ENCODE peak calls at places on chromosome 11, in four cellular contexts. O is RWPE2, B is substantia nigra, E is midbrain. I is an unnamed sample.
A peak's percentile ranks its signal among the peaks of the same experiment; 100 is the strongest.

GRCh38 chr11:120748485-120748814 is 236.9 kb downstream of the GRIK4 start:
- DNase-seq in O (no peak), B (no peak), E (no peak), I (no peak)

GRCh38 chr11:119734788-119735187 is 5.8 kb upstream of the NECTIN1 start:
- DNase-seq in O (no peak), B (no peak), E (no peak), I (no peak)

GRCh38 chr11:130422251-130422995 is 6.0 kb downstream of the ADAMTS8 start:
- DNase-seq in O (no peak), B (no peak), E (no peak), I (no peak)

GRCh38 chr11:19660076-19660475 is 52.6 kb upstream of the NAV2 start:
- DNase-seq in O (peak; percentile 78), B (no peak), E (no peak), I (no peak)

GRCh38 chr11:31798057-31799035 is 12.8 kb downstream of the PAX6 start:
- DNase-seq in O (no peak), B (no peak), E (no peak), I (no peak)

GRCh38 chr11:110329441-110329840 is 33.0 kb upstream of the RDX start:
- DNase-seq in O (no peak), B (no peak), E (no peak), I (no peak)

GRCh38 chr11:88357323-88358039 is 19.9 kb upstream of the CTSC start:
- DNase-seq in O (no peak), B (no peak), E (no peak), I (no peak)

GRCh38 chr11:83865636-83866461 is 579.7 kb upstream of the CCDC90B start:
- DNase-seq in O (no peak), B (no peak), E (no peak), I (no peak)

GRCh38 chr11:86151188-86152005 is 82.5 kb upstream of the PICALM start:
- DNase-seq in O (no peak), B (peak; percentile 38), E (peak; percentile 88), I (no peak)

GRCh38 chr11:86586307-86586706 is 86.1 kb downstream of the ME3 start:
- DNase-seq in O (no peak), B (no peak), E (no peak), I (no peak)

GRCh38 chr11:93921695-93922468 is 71.5 kb upstream of the VSTM5 start:
- DNase-seq in O (no peak), B (no peak), E (peak; percentile 2), I (no peak)

GRCh38 chr11:84886344-84886743 is 740.8 kb downstream of the DLG2 start:
- DNase-seq in O (no peak), B (no peak), E (no peak), I (no peak)

GRCh38 chr11:4018641-4019040 is 76.0 kb upstream of the RRM1 start:
- DNase-seq in O (no peak), B (no peak), E (no peak), I (no peak)

GRCh38 chr11:78351193-78351592 is 66.4 kb downstream of the GAB2 start:
- DNase-seq in O (no peak), B (no peak), E (peak; percentile 66), I (no peak)

GRCh38 chr11:32939866-32940265 is 47.3 kb downstream of the QSER1 start:
- DNase-seq in O (no peak), B (no peak), E (no peak), I (no peak)

GRCh38 chr11:7060828-7061227 is 28.0 kb upstream of the RBMXL2 start:
- DNase-seq in O (no peak), B (no peak), E (no peak), I (no peak)

GRCh38 chr11:61325649-61326414 is 7.1 kb downstream of the DDB1 start:
- DNase-seq in O (no peak), B (no peak), E (peak; percentile 5), I (no peak)